ENCODE peak calls at places on chromosomes 11 and 22, in four cellular contexts. J is T-cell; M is left lung; Z is CD4-positive, alpha-beta T cell. T is an unnamed sample.
A peak's percentile ranks its signal among the peaks of the same experiment; 100 is the strongest.

GRCh38 chr11:134332189-134332631 is 422 bp downstream of the GLB1L2 start:
- DNase-seq in Z (no peak), J (no peak), M (no peak), T (peak; percentile 9)

GRCh38 chr22:42343551-42344081 is 73.2 kb upstream of the TCF20 start:
- DNase-seq in Z (no peak), J (peak; percentile 25), M (no peak), T (peak; percentile 9)

GRCh38 chr11:16814410-16815046 is 76.1 kb downstream of the C11orf58 start:
- DNase-seq in Z (no peak), J (no peak), M (no peak), T (no peak)

GRCh38 chr22:50118557-50119168 is 28.9 kb downstream of the MOV10L1 start:
- DNase-seq in J (no peak), Z (no peak), M (no peak), T (no peak)

GRCh38 chr11:65604258-65604657 is 8.7 kb upstream of the KCNK7 start:
- DNase-seq in J (no peak), Z (no peak), M (no peak), T (no peak)

GRCh38 chr22:34886812-34887211 is 179.1 kb upstream of the ISX start:
- DNase-seq in M (no peak), Z (no peak), J (no peak), T (no peak)

GRCh38 chr22:26797910-26798309 is 140.5 kb downstream of the MIAT start:
- DNase-seq in Z (no peak), M (no peak), J (no peak), T (no peak)

GRCh38 chr22:46115388-46115678 is 35.0 kb upstream of the PPARA start:
- DNase-seq in J (no peak), M (no peak), Z (no peak), T (no peak)

GRCh38 chr11:60871378-60872061 is 4.2 kb downstream of the ZP1 start:
- DNase-seq in Z (no peak), J (no peak), M (no peak), T (no peak)

GRCh38 chr22:38696606-38697005 is 4.1 kb downstream of the JOSD1 start:
- DNase-seq in J (no peak), M (no peak), Z (no peak), T (no peak)

GRCh38 chr11:128501576-128502549 is 85.5 kb downstream of the ETS1 start:
- DNase-seq in J (no peak), Z (no peak), M (no peak), T (no peak)

GRCh38 chr11:104907521-104908185 is 9.4 kb upstream of the CASP12 start:
- DNase-seq in Z (no peak), M (no peak), J (no peak), T (no peak)

GRCh38 chr11:6473481-6474422 is at the start of gene TRIM3:
- DNase-seq in Z (peak; percentile 54), J (peak; percentile 68), M (peak; percentile 95), T (peak; percentile 63)

GRCh38 chr11:16966633-16967346 is 47.4 kb downstream of the PLEKHA7 start:
- DNase-seq in M (no peak), J (no peak), Z (no peak), T (no peak)

GRCh38 chr11:86790073-86790727 is 10.1 kb upstream of the PRSS23 start:
- DNase-seq in J (no peak), Z (no peak), M (no peak), T (no peak)

GRCh38 chr11:134599180-134599810 is 187.3 kb upstream of the B3GAT1 start:
- DNase-seq in M (peak; percentile 5), Z (no peak), J (no peak), T (no peak)

GRCh38 chr11:70315726-70316125 is 45.2 kb downstream of the PPFIA1 start:
- DNase-seq in Z (no peak), J (no peak), M (no peak), T (no peak)

GRCh38 chr11:58059011-58059358 is 28.2 kb downstream of the OR6Q1 start:
- DNase-seq in M (no peak), J (no peak), Z (no peak), T (no peak)

GRCh38 chr11:119751281-119752060 is 22.5 kb upstream of the NECTIN1 start:
- DNase-seq in Z (no peak), M (no peak), J (no peak), T (no peak)

GRCh38 chr11:8693010-8693551 is 10.5 kb downstream of the RPL27A start:
- DNase-seq in Z (no peak), J (no peak), M (no peak), T (no peak)

GRCh38 chr11:34810107-34810562 is 106.0 kb downstream of the APIP start:
- DNase-seq in J (no peak), Z (no peak), M (no peak), T (no peak)

GRCh38 chr11:12831471-12832202 is 157.4 kb downstream of the TEAD1 start:
- DNase-seq in J (no peak), M (no peak), Z (no peak), T (no peak)

GRCh38 chr11:8262552-8263108 is 1.0 kb downstream of the LMO1 start:
- DNase-seq in M (no peak), Z (no peak), J (peak; percentile 12), T (no peak)

GRCh38 chr11:44709281-44709562 is 17.5 kb upstream of the TSPAN18 start:
- DNase-seq in Z (no peak), J (no peak), M (no peak), T (no peak)

GRCh38 chr22:48827904-48828555 is 999.6 kb downstream of the BRD1 start:
- DNase-seq in Z (no peak), J (no peak), M (no peak), T (no peak)

GRCh38 chr11:109604506-109604905 is 182.5 kb downstream of the C11orf87 start:
- DNase-seq in Z (no peak), J (no peak), M (no peak), T (no peak)

GRCh38 chr11:90874971-90875370 is 652.1 kb upstream of the CHORDC1 start:
- DNase-seq in J (no peak), Z (no peak), M (no peak), T (no peak)

GRCh38 chr22:23144926-23145906 is at the start of gene RAB36:
- DNase-seq in Z (peak; percentile 92), M (peak; percentile 98), J (peak; percentile 75), T (peak; percentile 89)

GRCh38 chr11:110076388-110076965 is 16.7 kb upstream of the ZC3H12C start:
- DNase-seq in M (no peak), J (no peak), Z (no peak), T (no peak)

GRCh38 chr11:16738949-16739262 is 459 bp downstream of the C11orf58 start:
- DNase-seq in J (no peak), M (no peak), Z (no peak), T (no peak)

GRCh38 chr11:22433517-22433916 is 95.3 kb downstream of the SLC17A6 start:
- DNase-seq in J (no peak), Z (no peak), M (no peak), T (no peak)

T was measured in T follicular helper cell.